ENCODE peak calls at places on chromosomes 5 and 9, in five cellular contexts. Q is H7, Y is GM12878, T is astrocyte of the spinal cord, W is HepG2. K is an unnamed sample.

GRCh38 chr5:50794812-50795211 is 128.4 kb downstream of the PARP8 start:
- DNase-seq in Q (no peak), Y (no peak), T (no peak), W (no peak), K (no peak)

GRCh38 chr5:127587246-127587917 is 61.5 kb upstream of the CTXN3 start:
- DNase-seq in Q (no peak), Y (no peak), T (no peak), W (no peak), K (no peak)

GRCh38 chr9:14119694-14120514 is 194.0 kb downstream of the NFIB start:
- DNase-seq in Q (no peak), Y (no peak), T (peak; percentile 61), W (no peak), K (no peak)

GRCh38 chr5:143064207-143064606 is 294.0 kb downstream of the ARHGAP26 start:
- DNase-seq in Q (no peak), Y (no peak), T (peak; percentile 22), W (no peak), K (no peak)

GRCh38 chr5:137336161-137336560 is 163.0 kb downstream of the SPOCK1 start:
- DNase-seq in Q (no peak), Y (no peak), T (no peak), W (no peak), K (no peak)

GRCh38 chr9:8723195-8723594 is 923.6 kb upstream of the DMAC1 start:
- DNase-seq in Q (no peak), Y (no peak), T (no peak), W (no peak), K (no peak)

GRCh38 chr5:176819476-176819875 is 9.1 kb downstream of the UNC5A start:
- DNase-seq in Q (peak; percentile 78), Y (no peak), T (no peak), W (no peak), K (no peak)

GRCh38 chr9:76996700-76997099 is 22.8 kb upstream of the FOXB2 start:
- DNase-seq in Q (peak; percentile 63), Y (no peak), T (no peak), W (peak; percentile 12), K (peak; percentile 44)

GRCh38 chr5:132100672-132101261 is 27.2 kb downstream of the CSF2 start:
- DNase-seq in Q (no peak), Y (peak; percentile 75), T (no peak), W (no peak), K (peak; percentile 82)

DNA sequence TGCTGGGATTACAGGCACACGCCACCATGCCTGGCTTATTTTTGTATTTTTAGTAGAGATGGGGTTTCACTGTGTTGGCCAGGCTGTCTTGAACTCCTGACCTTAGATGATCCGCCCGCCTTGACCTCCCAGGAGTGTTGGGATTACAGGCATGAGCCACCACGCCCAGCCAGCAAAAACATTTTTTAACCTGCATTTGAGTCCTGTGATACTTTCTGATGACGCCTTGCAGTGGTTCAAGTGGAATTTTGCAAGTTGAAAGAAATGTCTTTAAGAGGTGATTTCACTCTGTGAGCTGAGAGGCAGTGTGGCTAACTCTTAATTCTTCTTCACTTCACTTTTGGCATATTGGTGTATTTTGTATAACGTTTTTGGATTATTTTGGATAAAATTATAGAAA is 9.1 kb downstream of the ANP32B start:
- DNase-seq in Q (no peak), Y (no peak), T (no peak), W (no peak), K (no peak)
- H3K4me3 ChIP-seq in Q (no peak overlapping the region), Y (no peak overlapping the region), T (no peak overlapping the region), W (no peak overlapping the region), K (no peak overlapping the region)

DNA sequence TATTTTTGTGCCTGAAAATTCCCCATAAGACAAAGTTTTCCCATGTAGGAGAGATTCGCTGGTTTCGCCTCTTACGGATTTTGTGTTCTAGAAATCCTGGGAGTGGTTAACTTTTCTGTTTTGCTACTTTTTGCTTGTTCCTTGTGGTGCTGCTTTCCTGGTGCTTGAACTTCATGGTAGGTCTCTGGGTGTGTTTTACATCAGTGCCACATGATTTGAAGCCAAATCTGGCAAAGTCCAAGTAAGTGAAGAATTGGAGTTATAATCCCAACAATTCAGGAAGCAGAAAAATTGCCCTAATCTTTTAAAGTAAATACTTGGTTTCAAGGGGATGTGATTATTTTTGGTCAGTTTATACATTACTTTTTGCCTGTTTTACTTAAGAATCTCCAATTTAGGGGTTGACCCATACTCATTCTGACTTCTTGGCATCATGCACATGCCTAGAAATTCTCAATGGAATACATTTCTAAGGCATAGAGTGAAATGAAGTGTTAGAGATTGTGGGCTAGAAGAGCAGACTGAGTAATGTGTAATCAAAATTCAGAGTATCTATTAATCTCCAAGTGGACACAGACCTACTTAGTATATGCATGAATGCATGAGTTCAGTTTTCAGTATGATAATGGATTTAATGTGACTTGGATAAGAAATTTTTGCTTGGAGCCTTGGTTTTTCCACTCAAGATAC is 189.7 kb downstream of the CSNK1G3 start:
- DNase-seq in Q (no peak), Y (no peak), T (no peak), W (no peak), K (no peak)
- H3K4me3 ChIP-seq in Q (no peak overlapping the region), Y (no peak overlapping the region), T (no peak overlapping the region), W (no peak overlapping the region), K (no peak overlapping the region)

DNA sequence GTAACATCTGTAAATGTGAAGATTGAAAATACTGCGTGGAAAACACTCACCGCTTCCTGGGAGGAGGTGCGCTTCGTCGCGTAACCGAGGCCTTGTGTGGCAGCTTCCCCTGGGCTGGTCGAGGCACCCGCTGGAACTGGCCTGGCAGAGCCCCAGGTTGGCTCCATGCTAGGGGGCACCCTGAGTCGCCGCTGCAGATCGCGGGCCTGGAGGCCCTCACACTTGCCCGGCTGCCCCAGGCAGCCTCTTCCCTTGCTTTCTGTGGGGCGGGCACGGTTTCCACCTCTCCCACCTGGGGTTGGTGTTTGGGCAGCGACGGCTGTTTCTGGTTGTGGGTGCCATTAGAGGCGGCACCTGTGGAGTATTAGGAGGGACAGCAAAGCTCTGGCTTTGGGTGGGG is 852 bp downstream of the ZNF354C start:
- DNase-seq in Q (no peak), Y (no peak), T (no peak), W (no peak), K (no peak)
- H3K4me3 ChIP-seq in Q (no peak overlapping the region), Y (no peak overlapping the region), T (peak overlapping the region; percentile 72), W (no peak overlapping the region), K (no peak overlapping the region)

DNA sequence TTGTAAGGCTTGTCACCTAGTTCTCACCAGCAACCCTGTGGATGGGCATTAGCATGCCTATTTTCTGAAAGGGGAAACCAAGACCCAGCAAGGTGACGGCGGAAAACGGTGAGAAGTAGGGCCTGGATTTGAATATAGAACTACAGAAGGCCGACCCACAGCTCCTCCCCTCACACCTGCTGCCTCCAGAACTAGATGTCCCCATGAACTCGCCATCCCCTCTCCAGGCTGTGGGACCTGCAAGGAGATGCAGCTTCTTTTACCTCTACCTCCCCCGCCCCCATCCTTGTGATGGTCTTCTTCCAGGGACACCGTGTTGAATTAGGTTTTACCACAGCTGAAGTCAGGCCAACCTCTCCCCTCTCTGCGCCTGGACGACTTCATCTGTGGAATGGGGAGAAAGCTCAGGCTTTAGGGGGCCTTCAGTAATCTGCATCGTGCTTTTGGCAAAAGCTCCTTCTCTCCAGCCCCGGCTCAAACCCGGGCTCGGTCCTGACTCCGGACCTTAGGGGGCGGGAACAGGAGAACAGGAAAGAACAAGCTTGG is 4.2 kb upstream of the MSX2 start:
- DNase-seq in Q (peak; percentile 52), Y (no peak), T (no peak), W (no peak), K (no peak)
- H3K4me3 ChIP-seq in Q (peak overlapping the region; percentile 27), Y (no peak overlapping the region), T (no peak overlapping the region), W (no peak overlapping the region), K (no peak overlapping the region)

K was measured in GM12865.